ENCODE peak calls at places on chromosomes 6 and 20, in seven cellular contexts. One of them, this sample, is unnamed.

GRCh38 chr6:155782739-155783459 is 327.3 kb upstream of the NOX3 start:
- DNase-seq in hepatocyte: no peak
- DNase-seq in testis: no peak
- DNase-seq in activated CD8-positive, alpha-beta memory T cell treated with anti-CD3 and anti-CD28 coated beads, Interleukin-2, amount 50 U/mL, for 48 hours: no peak
- DNase-seq in GM04504: peak; percentile 11
- DNase-seq in fibroblast of the aortic adventitia: peak; percentile 86
- DNase-seq in posterior cingulate gyrus: no peak
- DNase-seq in this sample: peak; percentile 31

GRCh38 chr20:41587523-41587922 is 30.7 kb downstream of the CHD6 start:
- DNase-seq in hepatocyte: no peak
- DNase-seq in testis: no peak
- DNase-seq in activated CD8-positive, alpha-beta memory T cell treated with anti-CD3 and anti-CD28 coated beads, Interleukin-2, amount 50 U/mL, for 48 hours: no peak
- DNase-seq in GM04504: no peak
- DNase-seq in fibroblast of the aortic adventitia: no peak
- DNase-seq in posterior cingulate gyrus: no peak
- DNase-seq in this sample: no peak

GRCh38 chr6:38933426-38933825 is 115.2 kb upstream of the GLP1R start:
- DNase-seq in hepatocyte: peak; percentile 40
- DNase-seq in testis: no peak
- DNase-seq in activated CD8-positive, alpha-beta memory T cell treated with anti-CD3 and anti-CD28 coated beads, Interleukin-2, amount 50 U/mL, for 48 hours: no peak
- DNase-seq in GM04504: no peak
- DNase-seq in fibroblast of the aortic adventitia: peak; percentile 8
- DNase-seq in posterior cingulate gyrus: no peak
- DNase-seq in this sample: no peak

GRCh38 chr20:38625896-38626295 is 24.3 kb downstream of the ARHGAP40 start:
- DNase-seq in hepatocyte: no peak
- DNase-seq in testis: no peak
- DNase-seq in activated CD8-positive, alpha-beta memory T cell treated with anti-CD3 and anti-CD28 coated beads, Interleukin-2, amount 50 U/mL, for 48 hours: no peak
- DNase-seq in GM04504: no peak
- DNase-seq in fibroblast of the aortic adventitia: no peak
- DNase-seq in posterior cingulate gyrus: no peak
- DNase-seq in this sample: peak; percentile 68

GRCh38 chr6:53929340-53930120 is 134.7 kb downstream of the LRRC1 start:
- DNase-seq in hepatocyte: no peak
- DNase-seq in testis: no peak
- DNase-seq in activated CD8-positive, alpha-beta memory T cell treated with anti-CD3 and anti-CD28 coated beads, Interleukin-2, amount 50 U/mL, for 48 hours: no peak
- DNase-seq in GM04504: no peak
- DNase-seq in fibroblast of the aortic adventitia: no peak
- DNase-seq in posterior cingulate gyrus: no peak
- DNase-seq in this sample: no peak

GRCh38 chr6:37265031-37265430 is 7.1 kb upstream of the TMEM217 start:
- DNase-seq in hepatocyte: no peak
- DNase-seq in testis: no peak
- DNase-seq in activated CD8-positive, alpha-beta memory T cell treated with anti-CD3 and anti-CD28 coated beads, Interleukin-2, amount 50 U/mL, for 48 hours: no peak
- DNase-seq in GM04504: no peak
- DNase-seq in fibroblast of the aortic adventitia: no peak
- DNase-seq in posterior cingulate gyrus: no peak
- DNase-seq in this sample: no peak

GRCh38 chr6:43465978-43466377 is 10.6 kb upstream of the DLK2 start:
- DNase-seq in hepatocyte: no peak
- DNase-seq in testis: no peak
- DNase-seq in activated CD8-positive, alpha-beta memory T cell treated with anti-CD3 and anti-CD28 coated beads, Interleukin-2, amount 50 U/mL, for 48 hours: no peak
- DNase-seq in GM04504: no peak
- DNase-seq in fibroblast of the aortic adventitia: no peak
- DNase-seq in posterior cingulate gyrus: no peak
- DNase-seq in this sample: no peak

GRCh38 chr6:21886601-21887091 is 293.1 kb downstream of the SOX4 start:
- DNase-seq in hepatocyte: no peak
- DNase-seq in testis: no peak
- DNase-seq in activated CD8-positive, alpha-beta memory T cell treated with anti-CD3 and anti-CD28 coated beads, Interleukin-2, amount 50 U/mL, for 48 hours: no peak
- DNase-seq in GM04504: peak; percentile 4
- DNase-seq in fibroblast of the aortic adventitia: no peak
- DNase-seq in posterior cingulate gyrus: no peak
- DNase-seq in this sample: no peak

GRCh38 chr6:71533939-71534379 is 245.3 kb downstream of the OGFRL1 start:
- DNase-seq in hepatocyte: peak; percentile 48
- DNase-seq in testis: no peak
- DNase-seq in activated CD8-positive, alpha-beta memory T cell treated with anti-CD3 and anti-CD28 coated beads, Interleukin-2, amount 50 U/mL, for 48 hours: no peak
- DNase-seq in GM04504: no peak
- DNase-seq in fibroblast of the aortic adventitia: peak; percentile 68
- DNase-seq in posterior cingulate gyrus: no peak
- DNase-seq in this sample: peak; percentile 67

GRCh38 chr6:64955435-64955848 is 751.6 kb downstream of the EYS start:
- DNase-seq in hepatocyte: no peak
- DNase-seq in testis: no peak
- DNase-seq in activated CD8-positive, alpha-beta memory T cell treated with anti-CD3 and anti-CD28 coated beads, Interleukin-2, amount 50 U/mL, for 48 hours: no peak
- DNase-seq in GM04504: no peak
- DNase-seq in fibroblast of the aortic adventitia: no peak
- DNase-seq in posterior cingulate gyrus: no peak
- DNase-seq in this sample: no peak

GRCh38 chr6:74967821-74968220 is 238.0 kb downstream of the COL12A1 start:
- DNase-seq in hepatocyte: no peak
- DNase-seq in testis: peak; percentile 37
- DNase-seq in activated CD8-positive, alpha-beta memory T cell treated with anti-CD3 and anti-CD28 coated beads, Interleukin-2, amount 50 U/mL, for 48 hours: no peak
- DNase-seq in GM04504: no peak
- DNase-seq in fibroblast of the aortic adventitia: no peak
- DNase-seq in posterior cingulate gyrus: no peak
- DNase-seq in this sample: no peak

GRCh38 chr20:44254073-44254472 is 7.0 kb downstream of the GDAP1L1 start:
- DNase-seq in hepatocyte: no peak
- DNase-seq in testis: no peak
- DNase-seq in activated CD8-positive, alpha-beta memory T cell treated with anti-CD3 and anti-CD28 coated beads, Interleukin-2, amount 50 U/mL, for 48 hours: no peak
- DNase-seq in GM04504: no peak
- DNase-seq in fibroblast of the aortic adventitia: no peak
- DNase-seq in posterior cingulate gyrus: no peak
- DNase-seq in this sample: no peak

GRCh38 chr6:155310596-155310995 is 3.7 kb downstream of the TFB1M start:
- DNase-seq in hepatocyte: no peak
- DNase-seq in testis: no peak
- DNase-seq in activated CD8-positive, alpha-beta memory T cell treated with anti-CD3 and anti-CD28 coated beads, Interleukin-2, amount 50 U/mL, for 48 hours: no peak
- DNase-seq in GM04504: no peak
- DNase-seq in fibroblast of the aortic adventitia: no peak
- DNase-seq in posterior cingulate gyrus: no peak
- DNase-seq in this sample: no peak